ENCODE peak calls at places on chromosome 4, in nine cellular contexts. One of them, this sample, is unnamed.

GRCh38 chr4:130043796-130044195 is 947.8 kb downstream of the C4orf33 start:
- DNase-seq in fibroblast of mammary gland: peak; percentile 13
- DNase-seq in lower lobe of right lung: no peak
- DNase-seq in foreskin keratinocyte: no peak
- DNase-seq in esophagus squamous epithelium: no peak
- DNase-seq in IMR-90: no peak
- DNase-seq in astrocyte: no peak
- DNase-seq in fibroblast of lung: no peak
- DNase-seq in CD8-positive, alpha-beta T cell: no peak
- DNase-seq in this sample: no peak

GRCh38 chr4:88178633-88179231 is 20.3 kb upstream of the ABCG2 start:
- DNase-seq in fibroblast of mammary gland: no peak
- DNase-seq in lower lobe of right lung: no peak
- DNase-seq in foreskin keratinocyte: peak; percentile 30
- DNase-seq in esophagus squamous epithelium: no peak
- DNase-seq in IMR-90: no peak
- DNase-seq in astrocyte: no peak
- DNase-seq in fibroblast of lung: no peak
- DNase-seq in CD8-positive, alpha-beta T cell: no peak
- DNase-seq in this sample: no peak

GRCh38 chr4:86300516-86300915 is 59.3 kb downstream of the MAPK10 start:
- DNase-seq in fibroblast of mammary gland: no peak
- DNase-seq in lower lobe of right lung: no peak
- DNase-seq in foreskin keratinocyte: no peak
- DNase-seq in esophagus squamous epithelium: no peak
- DNase-seq in IMR-90: no peak
- DNase-seq in astrocyte: peak; percentile 78
- DNase-seq in fibroblast of lung: no peak
- DNase-seq in CD8-positive, alpha-beta T cell: no peak
- DNase-seq in this sample: no peak

GRCh38 chr4:119165767-119166166 is 30.1 kb downstream of the MYOZ2 start:
- DNase-seq in fibroblast of mammary gland: no peak
- DNase-seq in lower lobe of right lung: no peak
- DNase-seq in foreskin keratinocyte: no peak
- DNase-seq in esophagus squamous epithelium: no peak
- DNase-seq in IMR-90: no peak
- DNase-seq in astrocyte: no peak
- DNase-seq in fibroblast of lung: no peak
- DNase-seq in CD8-positive, alpha-beta T cell: no peak
- DNase-seq in this sample: no peak

GRCh38 chr4:101279377-101279871 is 67.9 kb downstream of the PPP3CA start:
- DNase-seq in fibroblast of mammary gland: peak; percentile 99
- DNase-seq in lower lobe of right lung: no peak
- DNase-seq in foreskin keratinocyte: no peak
- DNase-seq in esophagus squamous epithelium: no peak
- DNase-seq in IMR-90: peak; percentile 97
- DNase-seq in astrocyte: peak; percentile 99
- DNase-seq in fibroblast of lung: peak; percentile 92
- DNase-seq in CD8-positive, alpha-beta T cell: no peak
- DNase-seq in this sample: no peak

GRCh38 chr4:61445374-61446063 is 245.4 kb downstream of the ADGRL3 start:
- DNase-seq in fibroblast of mammary gland: no peak
- DNase-seq in lower lobe of right lung: no peak
- DNase-seq in foreskin keratinocyte: no peak
- DNase-seq in esophagus squamous epithelium: no peak
- DNase-seq in IMR-90: no peak
- DNase-seq in astrocyte: no peak
- DNase-seq in fibroblast of lung: no peak
- DNase-seq in CD8-positive, alpha-beta T cell: no peak
- DNase-seq in this sample: no peak

GRCh38 chr4:93475730-93476129 is 352.8 kb upstream of the ATOH1 start:
- DNase-seq in fibroblast of mammary gland: no peak
- DNase-seq in lower lobe of right lung: no peak
- DNase-seq in foreskin keratinocyte: no peak
- DNase-seq in esophagus squamous epithelium: no peak
- DNase-seq in IMR-90: no peak
- DNase-seq in astrocyte: peak; percentile 1
- DNase-seq in fibroblast of lung: peak; percentile 6
- DNase-seq in CD8-positive, alpha-beta T cell: no peak
- DNase-seq in this sample: no peak

GRCh38 chr4:112327950-112328349 is 30.8 kb downstream of the ALPK1 start:
- DNase-seq in fibroblast of mammary gland: peak; percentile 69
- DNase-seq in lower lobe of right lung: no peak
- DNase-seq in foreskin keratinocyte: peak; percentile 18
- DNase-seq in esophagus squamous epithelium: no peak
- DNase-seq in IMR-90: peak; percentile 72
- DNase-seq in astrocyte: peak; percentile 21
- DNase-seq in fibroblast of lung: peak; percentile 79
- DNase-seq in CD8-positive, alpha-beta T cell: no peak
- DNase-seq in this sample: no peak

GRCh38 chr4:79294064-79294463 is 31.8 kb downstream of the NAA11 start:
- DNase-seq in fibroblast of mammary gland: peak; percentile 54
- DNase-seq in lower lobe of right lung: no peak
- DNase-seq in foreskin keratinocyte: no peak
- DNase-seq in esophagus squamous epithelium: no peak
- DNase-seq in IMR-90: no peak
- DNase-seq in astrocyte: peak; percentile 1
- DNase-seq in fibroblast of lung: peak; percentile 23
- DNase-seq in CD8-positive, alpha-beta T cell: no peak
- DNase-seq in this sample: no peak

GRCh38 chr4:52244103-52244772 is 193.1 kb downstream of the SPATA18 start:
- DNase-seq in fibroblast of mammary gland: no peak
- DNase-seq in lower lobe of right lung: no peak
- DNase-seq in foreskin keratinocyte: no peak
- DNase-seq in esophagus squamous epithelium: no peak
- DNase-seq in IMR-90: no peak
- DNase-seq in astrocyte: no peak
- DNase-seq in fibroblast of lung: no peak
- DNase-seq in CD8-positive, alpha-beta T cell: no peak
- DNase-seq in this sample: no peak

GRCh38 chr4:140935259-140935658 is 179.1 kb upstream of the TBC1D9 start:
- DNase-seq in fibroblast of mammary gland: peak; percentile 4
- DNase-seq in lower lobe of right lung: no peak
- DNase-seq in foreskin keratinocyte: no peak
- DNase-seq in esophagus squamous epithelium: no peak
- DNase-seq in IMR-90: no peak
- DNase-seq in astrocyte: peak; percentile 61
- DNase-seq in fibroblast of lung: peak; percentile 43
- DNase-seq in CD8-positive, alpha-beta T cell: no peak
- DNase-seq in this sample: no peak

GRCh38 chr4:107269175-107269574 is 233.1 kb upstream of the DKK2 start:
- DNase-seq in fibroblast of mammary gland: no peak
- DNase-seq in lower lobe of right lung: no peak
- DNase-seq in foreskin keratinocyte: no peak
- DNase-seq in esophagus squamous epithelium: no peak
- DNase-seq in IMR-90: no peak
- DNase-seq in astrocyte: no peak
- DNase-seq in fibroblast of lung: no peak
- DNase-seq in CD8-positive, alpha-beta T cell: no peak
- DNase-seq in this sample: no peak

GRCh38 chr4:77022581-77023133 is 53.1 kb downstream of the CCNI start:
- DNase-seq in fibroblast of mammary gland: peak; percentile 47
- DNase-seq in lower lobe of right lung: no peak
- DNase-seq in foreskin keratinocyte: no peak
- DNase-seq in esophagus squamous epithelium: no peak
- DNase-seq in IMR-90: peak; percentile 81
- DNase-seq in astrocyte: peak; percentile 87
- DNase-seq in fibroblast of lung: no peak
- DNase-seq in CD8-positive, alpha-beta T cell: no peak
- DNase-seq in this sample: peak; percentile 56

GRCh38 chr4:63123441-63123840 is 1285.8 kb downstream of the TECRL start:
- DNase-seq in fibroblast of mammary gland: no peak
- DNase-seq in lower lobe of right lung: no peak
- DNase-seq in foreskin keratinocyte: no peak
- DNase-seq in esophagus squamous epithelium: no peak
- DNase-seq in IMR-90: no peak
- DNase-seq in astrocyte: no peak
- DNase-seq in fibroblast of lung: no peak
- DNase-seq in CD8-positive, alpha-beta T cell: no peak
- DNase-seq in this sample: no peak

GRCh38 chr4:40377462-40378385 is 42.6 kb downstream of the CHRNA9 start:
- DNase-seq in fibroblast of mammary gland: peak; percentile 23
- DNase-seq in lower lobe of right lung: no peak
- DNase-seq in foreskin keratinocyte: peak; percentile 67
- DNase-seq in esophagus squamous epithelium: no peak
- DNase-seq in IMR-90: peak; percentile 27
- DNase-seq in astrocyte: peak; percentile 6
- DNase-seq in fibroblast of lung: peak; percentile 31
- DNase-seq in CD8-positive, alpha-beta T cell: no peak
- DNase-seq in this sample: no peak

GRCh38 chr4:80811413-80811812 is 219.1 kb upstream of the BMP3 start:
- DNase-seq in fibroblast of mammary gland: no peak
- DNase-seq in lower lobe of right lung: no peak
- DNase-seq in foreskin keratinocyte: no peak
- DNase-seq in esophagus squamous epithelium: no peak
- DNase-seq in IMR-90: no peak
- DNase-seq in astrocyte: no peak
- DNase-seq in fibroblast of lung: no peak
- DNase-seq in CD8-positive, alpha-beta T cell: no peak
- DNase-seq in this sample: no peak

GRCh38 chr4:111761531-111761930 is 383.7 kb upstream of the FAM241A start:
- DNase-seq in fibroblast of mammary gland: no peak
- DNase-seq in lower lobe of right lung: no peak
- DNase-seq in foreskin keratinocyte: no peak
- DNase-seq in esophagus squamous epithelium: no peak
- DNase-seq in IMR-90: no peak
- DNase-seq in astrocyte: no peak
- DNase-seq in fibroblast of lung: no peak
- DNase-seq in CD8-positive, alpha-beta T cell: no peak
- DNase-seq in this sample: no peak

GRCh38 chr4:4578981-4579380 is 37.1 kb upstream of the STX18 start:
- DNase-seq in fibroblast of mammary gland: no peak
- DNase-seq in lower lobe of right lung: no peak
- DNase-seq in foreskin keratinocyte: no peak
- DNase-seq in esophagus squamous epithelium: no peak
- DNase-seq in IMR-90: no peak
- DNase-seq in astrocyte: no peak
- DNase-seq in fibroblast of lung: no peak
- DNase-seq in CD8-positive, alpha-beta T cell: no peak
- DNase-seq in this sample: no peak

GRCh38 chr4:121698119-121698732 is 1.4 kb upstream of the ANXA5 start:
- DNase-seq in fibroblast of mammary gland: no peak
- DNase-seq in lower lobe of right lung: no peak
- DNase-seq in foreskin keratinocyte: no peak
- DNase-seq in esophagus squamous epithelium: no peak
- DNase-seq in IMR-90: no peak
- DNase-seq in astrocyte: no peak
- DNase-seq in fibroblast of lung: peak; percentile 36
- DNase-seq in CD8-positive, alpha-beta T cell: no peak
- DNase-seq in this sample: no peak

GRCh38 chr4:153247116-153247490 is 42.9 kb downstream of the TRIM2 start:
- DNase-seq in fibroblast of mammary gland: no peak
- DNase-seq in lower lobe of right lung: no peak
- DNase-seq in foreskin keratinocyte: no peak
- DNase-seq in esophagus squamous epithelium: no peak
- DNase-seq in IMR-90: no peak
- DNase-seq in astrocyte: no peak
- DNase-seq in fibroblast of lung: no peak
- DNase-seq in CD8-positive, alpha-beta T cell: no peak
- DNase-seq in this sample: no peak

GRCh38 chr4:174157106-174157607 is 126.3 kb downstream of the FBXO8 start:
- DNase-seq in fibroblast of mammary gland: no peak
- DNase-seq in lower lobe of right lung: no peak
- DNase-seq in foreskin keratinocyte: no peak
- DNase-seq in esophagus squamous epithelium: no peak
- DNase-seq in IMR-90: no peak
- DNase-seq in astrocyte: no peak
- DNase-seq in fibroblast of lung: peak; percentile 22
- DNase-seq in CD8-positive, alpha-beta T cell: no peak
- DNase-seq in this sample: no peak
- TF ChIP-seq CTCF in fibroblast of mammary gland: no peak
- TF ChIP-seq CTCF in lower lobe of right lung: no peak
- TF ChIP-seq CTCF in foreskin keratinocyte: no peak
- TF ChIP-seq CTCF in esophagus squamous epithelium: no peak
- TF ChIP-seq CTCF in IMR-90: no peak
- TF ChIP-seq CTCF in astrocyte: no peak
- TF ChIP-seq CTCF in fibroblast of lung: no peak
- TF ChIP-seq CTCF in CD8-positive, alpha-beta T cell: no peak
- TF ChIP-seq CTCF in this sample: no peak

DNA sequence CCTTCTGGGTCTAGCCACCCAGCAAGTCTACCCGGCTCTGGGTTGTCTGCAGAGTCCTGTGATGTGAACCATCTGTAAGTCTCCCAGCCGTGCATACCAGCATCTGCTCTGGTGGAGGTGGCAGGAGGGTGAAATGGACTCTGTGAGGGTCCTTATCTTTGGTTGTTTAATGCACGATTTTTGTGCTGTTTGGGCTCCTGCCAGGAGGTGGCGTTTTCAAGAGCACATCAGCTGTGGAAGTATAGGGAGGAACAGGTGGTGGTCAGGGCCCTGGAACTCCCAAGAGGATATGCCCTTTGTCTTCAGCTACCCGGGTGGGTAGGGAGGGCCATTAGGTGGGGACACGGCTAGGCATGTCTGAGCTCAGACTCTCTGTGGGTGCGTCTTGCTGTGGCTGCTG is 66.5 kb upstream of the ZFP42 start:
- DNase-seq in fibroblast of mammary gland: no peak
- DNase-seq in lower lobe of right lung: no peak
- DNase-seq in foreskin keratinocyte: no peak
- DNase-seq in esophagus squamous epithelium: no peak
- DNase-seq in IMR-90: no peak
- DNase-seq in astrocyte: no peak
- DNase-seq in fibroblast of lung: no peak
- DNase-seq in CD8-positive, alpha-beta T cell: no peak
- DNase-seq in this sample: peak; percentile 39
- TF ChIP-seq CTCF in fibroblast of mammary gland: no peak
- TF ChIP-seq CTCF in lower lobe of right lung: no peak
- TF ChIP-seq CTCF in foreskin keratinocyte: no peak
- TF ChIP-seq CTCF in esophagus squamous epithelium: no peak
- TF ChIP-seq CTCF in IMR-90: no peak
- TF ChIP-seq CTCF in astrocyte: no peak
- TF ChIP-seq CTCF in fibroblast of lung: no peak
- TF ChIP-seq CTCF in CD8-positive, alpha-beta T cell: no peak
- TF ChIP-seq CTCF in this sample: peak; percentile 59

GRCh38 chr4:136457004-136457403 is 1075.3 kb downstream of the PCDH18 start:
- DNase-seq in fibroblast of mammary gland: no peak
- DNase-seq in lower lobe of right lung: no peak
- DNase-seq in foreskin keratinocyte: no peak
- DNase-seq in esophagus squamous epithelium: no peak
- DNase-seq in IMR-90: no peak
- DNase-seq in astrocyte: no peak
- DNase-seq in fibroblast of lung: no peak
- DNase-seq in CD8-positive, alpha-beta T cell: no peak
- DNase-seq in this sample: no peak
- TF ChIP-seq CTCF in fibroblast of mammary gland: no peak
- TF ChIP-seq CTCF in lower lobe of right lung: no peak
- TF ChIP-seq CTCF in foreskin keratinocyte: no peak
- TF ChIP-seq CTCF in esophagus squamous epithelium: no peak
- TF ChIP-seq CTCF in IMR-90: no peak
- TF ChIP-seq CTCF in astrocyte: no peak
- TF ChIP-seq CTCF in fibroblast of lung: no peak
- TF ChIP-seq CTCF in CD8-positive, alpha-beta T cell: no peak
- TF ChIP-seq CTCF in this sample: no peak

DNA sequence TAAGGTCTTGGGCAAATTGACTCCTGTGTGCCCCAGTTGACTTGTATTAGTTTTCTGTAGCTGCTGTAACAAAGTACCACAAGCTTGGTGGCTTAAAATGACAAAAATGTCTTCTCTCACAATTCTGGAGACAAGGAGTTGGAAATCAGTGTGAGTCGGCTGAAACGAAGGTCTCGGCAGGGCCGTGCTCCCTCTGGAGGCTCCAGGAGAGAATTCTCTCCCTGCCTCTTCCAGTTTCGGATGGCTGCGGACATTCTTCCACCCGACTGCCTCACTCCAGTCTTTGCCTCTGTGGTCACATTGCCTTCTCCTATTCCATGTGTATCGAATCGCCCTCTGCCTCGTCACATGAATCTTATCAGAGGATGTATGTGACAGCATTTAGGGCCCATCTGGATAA is 66.0 kb upstream of the PHOX2B start:
- DNase-seq in fibroblast of mammary gland: no peak
- DNase-seq in lower lobe of right lung: no peak
- DNase-seq in foreskin keratinocyte: no peak
- DNase-seq in esophagus squamous epithelium: no peak
- DNase-seq in IMR-90: peak; percentile 21
- DNase-seq in astrocyte: peak; percentile 0
- DNase-seq in fibroblast of lung: peak; percentile 27
- DNase-seq in CD8-positive, alpha-beta T cell: no peak
- DNase-seq in this sample: peak; percentile 31
- TF ChIP-seq CTCF in fibroblast of mammary gland: peak; percentile 31
- TF ChIP-seq CTCF in lower lobe of right lung: no peak
- TF ChIP-seq CTCF in foreskin keratinocyte: peak; percentile 56
- TF ChIP-seq CTCF in esophagus squamous epithelium: no peak
- TF ChIP-seq CTCF in IMR-90: peak; percentile 46
- TF ChIP-seq CTCF in astrocyte: no peak
- TF ChIP-seq CTCF in fibroblast of lung: peak; percentile 46
- TF ChIP-seq CTCF in CD8-positive, alpha-beta T cell: no peak
- TF ChIP-seq CTCF in this sample: no peak

This sample was measured in endothelial cell.